ENCODE peak calls at places on chromosomes 3 and 15, in six cellular contexts. A is HCT116, B is HepG2, J is K562, U is H1, T is GM12878. X is an unnamed sample.

GRCh38 chr3:142915636-142916035 is 26.8 kb upstream of the PCOLCE2 start:
- DNase-seq in A (no peak), B (no peak), J (no peak), U (no peak), T (no peak), X (no peak)

GRCh38 chr3:160052385-160053047 is 63.9 kb downstream of the IL12A start:
- DNase-seq in A (no peak), B (no peak), J (no peak), U (no peak), T (no peak), X (no peak)

GRCh38 chr15:85688703-85689102 is 106.0 kb downstream of the KLHL25 start:
- DNase-seq in A (no peak), B (no peak), J (no peak), U (no peak), T (no peak), X (no peak)

GRCh38 chr15:82228750-82229149 is 33.8 kb downstream of the EFL1 start:
- DNase-seq in A (no peak), B (no peak), J (no peak), U (no peak), T (no peak), X (no peak)

GRCh38 chr3:32440481-32441350 is 49.1 kb downstream of the CMTM7 start:
- DNase-seq in A (no peak), B (no peak), J (peak; percentile 3), U (peak; percentile 32), T (no peak), X (no peak)

GRCh38 chr15:67501177-67501835 is 19.6 kb upstream of the C15orf61 start:
- DNase-seq in A (no peak), B (peak; percentile 24), J (peak; percentile 30), U (no peak), T (no peak), X (peak; percentile 6)

GRCh38 chr15:70079831-70080230 is 17.9 kb downstream of the TLE3 start:
- DNase-seq in A (no peak), B (no peak), J (no peak), U (no peak), T (no peak), X (no peak)

GRCh38 chr3:61936344-61936937 is 375.1 kb downstream of the PTPRG start:
- DNase-seq in A (no peak), B (peak; percentile 6), J (peak; percentile 18), U (peak; percentile 73), T (no peak), X (peak; percentile 23)

GRCh38 chr3:133717424-133717823 is 28.8 kb upstream of the TF start:
- DNase-seq in A (no peak), B (peak; percentile 75), J (no peak), U (no peak), T (no peak), X (no peak)

GRCh38 chr3:90011136-90011535 is 903.7 kb downstream of the EPHA3 start:
- DNase-seq in A (no peak), B (no peak), J (no peak), U (no peak), T (no peak), X (no peak)

GRCh38 chr3:164521139-164521538 is 557.2 kb downstream of the SI start:
- DNase-seq in A (no peak), B (no peak), J (no peak), U (no peak), T (no peak), X (no peak)

GRCh38 chr3:104291437-104291851 is 1075.3 kb upstream of the ALCAM start:
- DNase-seq in A (no peak), B (no peak), J (no peak), U (no peak), T (no peak), X (no peak)

GRCh38 chr15:39594056-39594763 is 13.3 kb downstream of the THBS1 start:
- DNase-seq in A (no peak), B (no peak), J (no peak), U (no peak), T (no peak), X (no peak)

GRCh38 chr15:29616512-29616911 is 205.8 kb downstream of the TJP1 start:
- DNase-seq in A (no peak), B (no peak), J (no peak), U (no peak), T (no peak), X (no peak)

GRCh38 chr3:139561959-139562676 is 22.6 kb upstream of the RBP1 start:
- DNase-seq in A (peak; percentile 56), B (peak; percentile 47), J (peak; percentile 35), U (no peak), T (no peak), X (peak; percentile 48)

GRCh38 chr3:25547928-25548327 is 116.8 kb downstream of the TOP2B start:
- DNase-seq in A (no peak), B (no peak), J (no peak), U (no peak), T (no peak), X (no peak)
- TF ChIP-seq ZNF274 in A (no peak), B (no peak), J (no peak), U (no peak), T (no peak), X (no peak)

GRCh38 chr3:197997936-197998335 is 37.9 kb downstream of the LMLN start:
- DNase-seq in A (no peak), B (no peak), J (no peak), U (no peak), T (no peak), X (no peak)
- H3K4me1 ChIP-seq in A (no peaks in the 10 kb centered on the region), B (peaks cover 7% of the 10 kb centered on the region), J (no peaks in the 10 kb centered on the region), U (no peaks in the 10 kb centered on the region), T (no peaks in the 10 kb centered on the region), X (no peaks in the 10 kb centered on the region)

GRCh38 chr15:64686130-64686735 is 89.2 kb downstream of the RBPMS2 start:
- DNase-seq in A (peak; percentile 19), B (peak; percentile 45), J (peak; percentile 49), U (no peak), T (no peak), X (no peak)
- TF ChIP-seq ZNF274 in A (no peak), B (no peak), J (no peak), U (no peak), T (no peak), X (no peak)

DNA sequence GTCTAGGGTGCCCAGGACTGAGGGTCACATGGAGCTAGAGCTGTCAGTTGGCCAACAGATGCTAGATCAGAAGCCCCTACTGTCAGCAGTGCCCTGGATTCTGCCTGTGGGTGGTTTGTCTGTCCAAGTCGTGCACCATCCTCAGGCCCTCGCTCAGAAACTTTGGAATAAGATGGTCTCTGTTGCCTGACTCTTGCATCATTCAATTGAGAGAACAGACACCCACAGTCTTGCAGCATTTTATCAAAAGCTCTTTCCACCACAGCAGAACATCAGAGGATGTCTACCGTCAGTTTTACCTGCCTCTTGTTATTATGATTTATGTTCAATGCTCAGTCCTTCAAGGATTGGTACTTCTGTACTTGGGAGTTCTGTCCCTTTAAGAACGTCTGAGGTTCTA is 4.6 kb downstream of the AQP9 start:
- DNase-seq in A (no peak), B (no peak), J (no peak), U (no peak), T (no peak), X (no peak)
- H3K4me1 ChIP-seq in A (no peaks in the 10 kb centered on the region), B (no peaks in the 10 kb centered on the region), J (peaks cover 17% of the 10 kb centered on the region), U (no peaks in the 10 kb centered on the region), T (no peaks in the 10 kb centered on the region), X (no peaks in the 10 kb centered on the region)

DNA sequence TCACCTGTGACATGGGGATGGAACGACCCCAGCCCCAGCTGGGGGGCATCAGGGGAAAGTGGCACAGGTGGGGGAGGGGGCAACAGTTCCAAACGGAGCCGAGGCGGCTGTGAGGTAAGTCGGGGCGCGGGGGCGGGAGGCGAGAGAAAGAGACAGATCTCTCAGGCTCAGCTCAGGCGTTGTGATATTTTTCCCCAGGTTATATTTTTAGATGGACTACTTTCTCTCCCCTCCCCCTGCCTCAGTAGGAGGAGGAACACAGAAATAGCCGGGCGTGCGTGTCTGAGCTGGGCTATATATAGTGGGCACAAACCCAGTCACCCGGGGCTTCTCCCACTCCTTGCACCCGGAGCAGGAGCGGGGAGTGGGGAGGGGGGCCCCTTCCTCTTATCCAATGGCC is 91.0 kb upstream of the LINGO1 start:
- DNase-seq in A (no peak), B (no peak), J (no peak), U (no peak), T (no peak), X (no peak)
- TF ChIP-seq ZNF274 in A (no peak), B (no peak), J (no peak), U (no peak), T (no peak), X (no peak)

DNA sequence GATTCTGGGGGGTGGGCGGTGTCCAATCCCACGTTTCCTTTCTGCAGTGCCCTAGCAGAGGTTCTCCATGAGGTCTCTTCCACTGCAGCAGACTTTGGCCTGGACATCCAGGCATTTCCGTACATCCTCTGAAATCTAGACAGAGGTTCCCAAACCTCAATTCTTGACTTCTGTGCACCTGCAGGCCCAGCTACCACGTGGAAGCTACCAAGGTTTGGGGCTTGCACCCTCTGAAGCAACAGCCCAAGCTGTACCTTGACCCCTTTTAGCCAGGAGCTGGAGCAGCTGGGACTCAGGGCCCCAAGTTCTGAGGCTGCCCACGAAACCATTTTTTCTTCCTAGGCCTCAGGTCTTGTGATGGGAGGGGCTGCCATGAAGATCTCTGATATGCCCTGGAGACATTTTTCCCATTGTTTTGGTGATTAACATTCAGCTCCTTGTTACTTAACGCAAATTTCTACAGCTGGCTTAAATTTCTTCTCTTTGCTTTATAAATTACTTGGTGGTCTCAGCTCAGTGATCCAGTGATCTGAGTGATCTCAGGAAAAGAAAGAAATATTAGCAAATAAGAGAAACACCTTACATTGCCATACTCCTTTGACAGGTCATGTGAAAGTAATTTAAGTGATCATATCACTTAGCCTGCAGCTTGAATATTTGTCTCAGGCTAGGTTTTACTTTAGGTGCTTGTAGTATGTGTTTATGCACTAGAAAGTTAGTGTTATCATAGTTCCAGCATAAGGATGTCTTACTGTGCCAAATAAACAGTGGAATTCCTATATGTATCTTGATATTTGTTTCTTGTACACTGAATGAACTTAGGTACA is 3.0 kb downstream of the SNAP23 start:
- DNase-seq in A (no peak), B (no peak), J (no peak), U (no peak), T (no peak), X (no peak)
- H3K4me1 ChIP-seq in A (peaks cover 27% of the 10 kb centered on the region), B (peaks cover 65% of the 10 kb centered on the region), J (peaks cover 35% of the 10 kb centered on the region), U (peaks cover 3% of the 10 kb centered on the region), T (peaks cover 52% of the 10 kb centered on the region), X (no peaks in the 10 kb centered on the region)